ENCODE peak calls at places on chromosome 19, in five cellular contexts. K is tibial nerve, Y is uterus, H is IMR-90, R is stomach. E is an unnamed sample.
A peak's percentile ranks its signal among the peaks of the same experiment; 100 is the strongest.

GRCh38 chr19:40229484-40229883 is 3.0 kb upstream of the CCNP start:
- DNase-seq in K (no peak), R (no peak), H (peak; percentile 59), Y (no peak), E (peak; percentile 65)

GRCh38 chr19:33246729-33247440 is 21.2 kb upstream of the SLC7A10 start:
- DNase-seq in Y (no peak), R (no peak), K (no peak), H (no peak), E (no peak)

GRCh38 chr19:55344444-55344843 is 4.8 kb downstream of the KMT5C start:
- DNase-seq in H (no peak), K (no peak), R (no peak), Y (no peak), E (no peak)

GRCh38 chr19:17294051-17294891 is 9.0 kb downstream of the ABHD8 start:
- DNase-seq in R (no peak), H (no peak), Y (no peak), K (no peak), E (peak; percentile 69)

GRCh38 chr19:7848779-7849457 is 18.9 kb downstream of the EVI5L start:
- DNase-seq in R (no peak), K (no peak), H (no peak), Y (no peak), E (no peak)

GRCh38 chr19:33432408-33433170 is 59.1 kb downstream of the CEBPG start:
- DNase-seq in H (no peak), R (no peak), K (no peak), Y (no peak), E (no peak)

GRCh38 chr19:31699421-31699820 is 350.2 kb upstream of the TSHZ3 start:
- DNase-seq in K (no peak), R (no peak), H (no peak), Y (no peak), E (no peak)

GRCh38 chr19:58085348-58085875 is 12.6 kb downstream of the ZSCAN18 start:
- DNase-seq in H (no peak), K (no peak), R (no peak), Y (no peak), E (no peak)

GRCh38 chr19:16627194-16627927 is 643 bp downstream of the MED26 start:
- DNase-seq in H (no peak), K (no peak), Y (no peak), R (no peak), E (no peak)

GRCh38 chr19:24078688-24079087 is 8.3 kb upstream of the ZNF254 start:
- DNase-seq in K (no peak), Y (no peak), R (no peak), H (no peak), E (no peak)

GRCh38 chr19:33472696-33473624 is 48.6 kb downstream of the PEPD start:
- DNase-seq in R (no peak), Y (peak; percentile 23), H (peak; percentile 99), K (no peak), E (peak; percentile 99)

GRCh38 chr19:33192010-33192409 is 2.1 kb upstream of the LRP3 start:
- DNase-seq in H (no peak), Y (no peak), K (no peak), R (no peak), E (no peak)

GRCh38 chr19:33699754-33700407 is 78.1 kb downstream of the CHST8 start:
- DNase-seq in H (no peak), Y (no peak), R (no peak), K (no peak), E (no peak)

GRCh38 chr19:10353793-10354391 is 14.5 kb upstream of the ICAM3 start:
- DNase-seq in R (no peak), H (peak; percentile 17), K (peak; percentile 90), Y (peak; percentile 49), E (no peak)

GRCh38 chr19:42529248-42529764 is 1.0 kb upstream of the CEACAM1 start:
- DNase-seq in R (peak; percentile 81), H (peak; percentile 19), K (peak; percentile 70), Y (peak; percentile 37), E (peak; percentile 70)

GRCh38 chr19:4889034-4889825 is 13.5 kb downstream of the ARRDC5 start:
- DNase-seq in Y (no peak), R (no peak), K (no peak), H (peak; percentile 83), E (peak; percentile 68)

GRCh38 chr19:18941628-18942354 is 774 bp upstream of the HOMER3 start:
- DNase-seq in H (no peak), K (no peak), Y (no peak), R (no peak), E (no peak)

GRCh38 chr19:18809149-18809978 is 18.3 kb upstream of the COMP start:
- DNase-seq in K (peak; percentile 81), R (peak; percentile 38), H (peak; percentile 78), Y (peak; percentile 83), E (no peak)

GRCh38 chr19:8596168-8596567 is 14.3 kb downstream of the ADAMTS10 start:
- DNase-seq in K (no peak), R (no peak), Y (no peak), H (no peak), E (no peak)

GRCh38 chr19:33748231-33748630 is 48.4 kb upstream of the KCTD15 start:
- DNase-seq in H (no peak), R (no peak), Y (no peak), K (no peak), E (no peak)

GRCh38 chr19:34120846-34121639 is 51.3 kb upstream of the LSM14A start:
- DNase-seq in R (peak; percentile 31), K (peak; percentile 21), H (peak; percentile 52), Y (no peak), E (peak; percentile 45)

GRCh38 chr19:1244693-1245451 is 3.3 kb downstream of the ATP5F1D start:
- DNase-seq in K (no peak), Y (peak; percentile 66), R (peak; percentile 88), H (no peak), E (peak; percentile 74)

GRCh38 chr19:1243768-1244692 is 2.5 kb downstream of the ATP5F1D start:
- DNase-seq in R (peak; percentile 91), K (peak; percentile 75), Y (peak; percentile 89), H (peak; percentile 77), E (peak; percentile 91)

GRCh38 chr19:1245468-1245867 is 2.9 kb upstream of the MIDN start:
- DNase-seq in Y (no peak), R (no peak), K (no peak), H (no peak), E (no peak)

GRCh38 chr19:1247747-1248453 is 483 bp upstream of the MIDN start:
- DNase-seq in Y (no peak), R (peak; percentile 73), K (no peak), H (peak; percentile 70), E (peak; percentile 72)

GRCh38 chr19:1245884-1246816 is 2.2 kb upstream of the MIDN start:
- DNase-seq in Y (peak; percentile 50), R (peak; percentile 69), H (no peak), K (no peak), E (no peak)
- TF ChIP-seq POLR2A in Y (no peak), R (no peak), H (no peak), K (no peak), E (no peak)

GRCh38 chr19:6501740-6502648 is at the start of gene TUBB4A:
- DNase-seq in R (no peak), Y (no peak), H (no peak), K (no peak), E (no peak)
- TF ChIP-seq POLR2A in R (no peak), Y (no peak), H (no peak), K (no peak), E (no peak)

DNA sequence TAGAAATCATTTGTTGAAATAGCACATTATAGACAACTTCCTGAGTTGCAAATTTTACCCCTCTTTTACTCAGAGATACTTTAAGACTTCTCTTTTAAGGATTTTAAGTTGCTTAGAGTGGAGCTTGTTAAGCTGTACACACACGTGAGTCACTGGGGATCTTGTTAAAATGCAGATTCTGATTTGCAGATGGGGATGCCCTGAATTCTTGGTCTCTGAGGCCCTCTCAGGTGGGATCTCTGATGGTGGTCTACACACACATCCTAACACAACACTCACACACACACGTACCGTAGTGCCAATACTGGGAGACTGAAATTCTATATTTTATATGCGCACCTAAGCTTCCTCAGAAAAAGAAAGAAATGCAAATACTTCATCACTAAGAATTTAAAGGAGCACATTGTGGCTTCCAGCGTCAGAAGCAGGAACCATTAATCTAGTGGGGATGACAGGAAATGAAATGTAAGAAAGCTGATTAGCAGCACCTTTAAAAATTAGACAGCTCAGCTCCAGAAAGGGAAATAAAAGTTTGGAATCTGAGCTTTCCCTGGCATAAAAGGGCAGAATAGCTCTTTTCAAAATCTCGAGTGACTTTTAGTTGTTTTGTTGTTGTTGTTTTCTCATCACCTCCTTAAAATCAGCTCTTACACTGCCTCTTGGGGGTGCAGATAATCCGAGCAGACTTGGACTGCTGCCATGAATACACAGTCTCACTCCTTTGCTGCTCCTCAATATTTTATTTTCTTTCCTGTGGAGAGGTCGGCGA is 788.1 kb downstream of the UQCRFS1 start:
- DNase-seq in H (no peak), Y (no peak), K (no peak), R (no peak), E (no peak)
- TF ChIP-seq POLR2A in H (no peak), Y (no peak), K (no peak), R (no peak), E (no peak)

GRCh38 chr19:48397263-48397635 is 3.8 kb downstream of the GRIN2D start:
- DNase-seq in H (no peak), Y (no peak), K (no peak), R (no peak), E (no peak)
- TF ChIP-seq POLR2A in H (no peak), Y (no peak), K (no peak), R (no peak), E (no peak)

GRCh38 chr19:52397310-52398090 is at the start of gene ZNF528:
- DNase-seq in R (peak; percentile 97), Y (peak; percentile 94), K (peak; percentile 96), H (peak; percentile 92), E (peak; percentile 95)
- TF ChIP-seq POLR2A in R (no peak), Y (peak; percentile 55), K (no peak), H (peak; percentile 80), E (peak; percentile 53)